ENCODE peak calls at places on chromosomes 12 and 14, in seven cellular contexts. O is progenitor cell of endocrine pancreas, I is islet precursor cell, U is right cardiac atrium, E is mucosa of descending colon, A is NCI-H2029 treated with DMSO at 0.1 percent for 48 hours, S is heart right ventricle. C is an unnamed sample.

GRCh38 chr12:95784286-95784685 is 6.3 kb downstream of the NTN4 start:
- DNase-seq in O (no peak), I (no peak), U (no peak), E (no peak), A (no peak), S (no peak), C (no peak)

GRCh38 chr14:96362071-96362964 is 823 bp downstream of the ATG2B start:
- DNase-seq in O (no peak), I (peak; percentile 55), U (peak; percentile 73), E (peak; percentile 47), A (no peak), S (no peak), C (peak; percentile 70)

GRCh38 chr12:52050116-52050770 is 999 bp upstream of the NR4A1 start:
- DNase-seq in O (no peak), I (peak; percentile 64), U (peak; percentile 87), E (peak; percentile 62), A (no peak), S (no peak), C (no peak)

GRCh38 chr12:53048033-53048779 is 1.7 kb upstream of the TNS2 start:
- DNase-seq in O (no peak), I (peak; percentile 85), U (peak; percentile 93), E (peak; percentile 75), A (peak; percentile 19), S (peak; percentile 80), C (peak; percentile 16)

GRCh38 chr14:79540394-79540793 is 670.9 kb downstream of the DIO2 start:
- DNase-seq in O (no peak), I (no peak), U (no peak), E (no peak), A (no peak), S (no peak), C (no peak)

GRCh38 chr14:100215330-100215885 is 23.5 kb upstream of the YY1 start:
- DNase-seq in O (no peak), I (no peak), U (no peak), E (no peak), A (no peak), S (no peak), C (no peak)

GRCh38 chr14:75539562-75540478 is 17.6 kb downstream of the BATF start:
- DNase-seq in O (no peak), I (peak; percentile 47), U (no peak), E (no peak), A (no peak), S (no peak), C (peak; percentile 72)

GRCh38 chr12:6363330-6364036 is 11.9 kb downstream of the SCNN1A start:
- DNase-seq in O (peak; percentile 73), I (peak; percentile 92), U (peak; percentile 91), E (peak; percentile 90), A (no peak), S (peak; percentile 83), C (peak; percentile 84)

GRCh38 chr14:23358553-23359166 is 6.0 kb upstream of the SLC22A17 start:
- DNase-seq in O (no peak), I (peak; percentile 22), U (no peak), E (no peak), A (no peak), S (no peak), C (no peak)

GRCh38 chr14:51607677-51608076 is 44.0 kb upstream of the FRMD6 start:
- DNase-seq in O (no peak), I (peak; percentile 93), U (no peak), E (no peak), A (no peak), S (no peak), C (no peak)

GRCh38 chr12:27462151-27462694 is 15.7 kb downstream of the SMCO2 start:
- DNase-seq in O (no peak), I (no peak), U (no peak), E (no peak), A (no peak), S (no peak), C (peak; percentile 35)

GRCh38 chr12:108363165-108363564 is 24.1 kb upstream of the CMKLR1 start:
- DNase-seq in O (no peak), I (no peak), U (no peak), E (no peak), A (no peak), S (no peak), C (no peak)

GRCh38 chr14:70808023-70808401 is 1.3 kb downstream of the MAP3K9 start:
- DNase-seq in O (no peak), I (no peak), U (no peak), E (peak; percentile 62), A (no peak), S (no peak), C (peak; percentile 76)

GRCh38 chr14:37466623-37467088 is 128.4 kb downstream of the FOXA1 start:
- DNase-seq in O (no peak), I (no peak), U (no peak), E (no peak), A (no peak), S (no peak), C (no peak)

GRCh38 chr12:54173066-54173726 is 15.6 kb downstream of the SMUG1 start:
- DNase-seq in O (no peak), I (peak; percentile 78), U (peak; percentile 68), E (peak; percentile 58), A (no peak), S (peak; percentile 32), C (peak; percentile 66)

C was measured in activated CD4-positive, alpha-beta T cell treated with anti-CD3 and anti-CD28 coated beads for 36 hours.